ENCODE peak calls at places on chromosomes 7 and 10, in six cellular contexts. R, H, T, D, Y and B are unnamed samples.

GRCh38 chr10:93060887-93061593 is 442 bp downstream of the CYP26C1 start:
- DNase-seq in R (no peak), H (no peak), T (no peak), D (no peak), Y (no peak), B (no peak)

GRCh38 chr10:24616536-24616935 is 107.2 kb downstream of the ARHGAP21 start:
- DNase-seq in R (no peak), H (no peak), T (no peak), D (no peak), Y (no peak), B (no peak)

GRCh38 chr7:105952917-105953595 is 10.0 kb upstream of the CDHR3 start:
- DNase-seq in R (no peak), H (no peak), T (no peak), D (no peak), Y (no peak), B (no peak)

GRCh38 chr7:55252386-55252785 is 112.8 kb upstream of the LANCL2 start:
- DNase-seq in R (no peak), H (no peak), T (no peak), D (no peak), Y (no peak), B (no peak)

GRCh38 chr7:135207739-135208416 is 3.4 kb downstream of the WDR91 start:
- DNase-seq in R (no peak), H (no peak), T (no peak), D (no peak), Y (no peak), B (no peak)

GRCh38 chr7:372939-373791 is 83.2 kb downstream of the FOXL3 start:
- DNase-seq in R (no peak), H (no peak), T (no peak), D (peak; percentile 62), Y (no peak), B (peak; percentile 20)

GRCh38 chr7:30977896-30978564 is 14.3 kb downstream of the GHRHR start:
- DNase-seq in R (peak; percentile 35), H (no peak), T (peak; percentile 21), D (peak; percentile 74), Y (no peak), B (peak; percentile 51)

GRCh38 chr10:63430091-63430998 is 35.4 kb downstream of the JMJD1C start:
- DNase-seq in R (no peak), H (no peak), T (peak; percentile 77), D (no peak), Y (no peak), B (no peak)

GRCh38 chr10:89518876-89519842 is 16.2 kb downstream of the SLC16A12 start:
- DNase-seq in R (no peak), H (peak; percentile 91), T (peak; percentile 46), D (no peak), Y (peak; percentile 56), B (no peak)

GRCh38 chr7:106793015-106793651 is 71.9 kb upstream of the PIK3CG start:
- DNase-seq in R (peak; percentile 59), H (no peak), T (peak; percentile 34), D (peak; percentile 46), Y (no peak), B (no peak)

GRCh38 chr10:91185239-91185875 is 35.1 kb upstream of the PCGF5 start:
- DNase-seq in R (no peak), H (no peak), T (peak; percentile 51), D (no peak), Y (no peak), B (no peak)

GRCh38 chr10:7045891-7046599 is 364.8 kb downstream of the SFMBT2 start:
- DNase-seq in R (no peak), H (no peak), T (no peak), D (no peak), Y (no peak), B (no peak)

GRCh38 chr7:17661982-17662585 is 278.2 kb downstream of the SNX13 start:
- DNase-seq in R (no peak), H (no peak), T (peak; percentile 62), D (no peak), Y (no peak), B (no peak)

GRCh38 chr7:157586426-157586955 is 249.7 kb downstream of the DNAJB6 start:
- DNase-seq in R (no peak), H (no peak), T (no peak), D (no peak), Y (no peak), B (no peak)

GRCh38 chr7:129176853-129177369 is 11.5 kb upstream of the SMO start:
- DNase-seq in R (no peak), H (no peak), T (no peak), D (no peak), Y (no peak), B (no peak)

GRCh38 chr10:104450954-104451353 is 97.3 kb downstream of the CFAP58 start:
- DNase-seq in R (no peak), H (no peak), T (peak; percentile 87), D (no peak), Y (no peak), B (no peak)

GRCh38 chr10:35335718-35336083 is 608 bp upstream of the CCNY start:
- DNase-seq in R (no peak), H (no peak), T (no peak), D (peak; percentile 42), Y (no peak), B (no peak)

GRCh38 chr7:106775552-106775936 is 89.5 kb upstream of the PIK3CG start:
- DNase-seq in R (peak; percentile 53), H (peak; percentile 59), T (peak; percentile 77), D (no peak), Y (no peak), B (no peak)

GRCh38 chr10:131140606-131141005 is 170.9 kb downstream of the TCERG1L start:
- DNase-seq in R (no peak), H (no peak), T (no peak), D (no peak), Y (no peak), B (no peak)

GRCh38 chr10:3525832-3526449 is 259.1 kb downstream of the KLF6 start:
- DNase-seq in R (peak; percentile 39), H (peak; percentile 79), T (peak; percentile 97), D (no peak), Y (no peak), B (no peak)

GRCh38 chr10:13915710-13916109 is 328.9 kb downstream of the PRPF18 start:
- DNase-seq in R (no peak), H (no peak), T (no peak), D (peak; percentile 51), Y (no peak), B (no peak)

GRCh38 chr10:129958118-129958685 is 5.9 kb downstream of the EBF3 start:
- DNase-seq in R (no peak), H (no peak), T (peak; percentile 56), D (peak; percentile 70), Y (no peak), B (no peak)

GRCh38 chr7:50832744-50833143 is 50.0 kb upstream of the GRB10 start:
- DNase-seq in R (no peak), H (peak; percentile 26), T (peak; percentile 30), D (no peak), Y (no peak), B (no peak)

GRCh38 chr7:149804106-149804505 is 30.7 kb upstream of the ZNF467 start:
- DNase-seq in R (no peak), H (no peak), T (no peak), D (no peak), Y (no peak), B (no peak)
- TF ChIP-seq CTCF in R (no peak), H (no peak), T (no peak), D (no peak), Y (no peak), B (no peak)

DNA sequence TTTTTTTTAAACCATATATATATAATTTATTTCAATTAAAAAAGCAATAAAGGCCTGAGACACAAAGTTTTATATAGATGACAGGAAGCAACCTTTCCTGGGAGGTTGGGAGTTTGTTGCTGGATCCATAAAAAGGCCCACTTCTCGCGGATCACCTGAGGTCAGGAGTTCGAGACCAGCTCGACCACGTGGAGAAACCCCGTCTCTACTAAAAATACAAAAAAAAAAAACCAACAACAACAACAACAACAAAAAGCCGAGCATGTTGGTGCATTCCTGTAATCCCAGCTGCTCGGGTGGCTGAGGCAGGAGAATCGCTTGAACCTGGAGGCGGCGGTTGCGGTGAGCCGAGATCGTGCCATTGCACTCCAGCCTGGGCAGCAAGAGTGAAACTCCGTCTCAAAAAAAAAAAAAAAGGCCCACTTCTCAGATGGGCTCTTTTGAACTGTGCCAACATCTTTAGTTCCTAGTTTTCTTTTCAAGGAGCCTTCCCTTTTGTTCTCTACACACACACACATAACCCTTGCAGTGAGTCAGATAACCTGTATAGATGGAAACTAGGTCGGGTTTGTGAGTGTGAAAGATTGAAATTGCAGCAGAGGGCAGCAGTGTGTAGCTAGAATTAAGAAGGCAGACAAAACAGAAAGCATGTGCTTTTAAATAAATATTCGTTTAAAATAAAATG is 1.2 kb upstream of the SMNDC1 start:
- DNase-seq in R (peak; percentile 14), H (peak; percentile 54), T (peak; percentile 93), D (peak; percentile 71), Y (peak; percentile 50), B (no peak)
- TF ChIP-seq CTCF in R (peak; percentile 66), H (peak; percentile 66), T (peak; percentile 67), D (peak; percentile 68), Y (peak; percentile 36), B (peak; percentile 47)

DNA sequence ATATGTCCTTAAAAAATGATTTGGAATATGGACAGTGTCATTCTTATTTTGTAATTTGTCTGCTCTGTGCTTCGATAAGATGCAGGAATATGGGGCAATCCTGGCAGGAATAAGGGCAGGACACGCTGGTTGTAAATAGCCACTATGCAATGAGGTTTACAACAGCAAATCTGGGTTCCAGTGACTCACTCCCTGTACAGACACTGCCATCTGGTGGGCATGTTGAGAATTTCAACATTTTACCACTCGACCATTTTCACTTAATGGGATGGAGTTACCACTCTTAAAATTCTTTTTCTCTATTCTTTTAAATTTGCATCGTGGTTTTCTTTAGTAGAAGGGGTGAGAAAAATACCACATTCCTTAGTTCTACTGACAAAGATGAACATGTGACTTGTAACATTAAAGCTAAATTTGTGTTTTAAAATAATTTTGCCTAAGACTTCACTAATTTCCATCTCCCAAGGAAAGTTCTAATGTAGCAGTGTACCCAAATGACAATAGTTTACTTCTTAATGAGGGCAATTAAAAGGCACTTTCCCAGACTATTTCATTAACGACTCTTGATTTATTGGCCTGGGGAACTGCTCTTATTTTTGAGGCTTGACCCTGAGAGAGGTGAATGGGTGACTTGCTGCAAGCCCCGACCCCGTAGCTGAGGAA is 173.5 kb upstream of the IMMP2L start:
- DNase-seq in R (peak; percentile 89), H (no peak), T (peak; percentile 87), D (peak; percentile 76), Y (peak; percentile 70), B (no peak)
- TF ChIP-seq CTCF in R (peak; percentile 98), H (peak; percentile 75), T (peak; percentile 75), D (peak; percentile 95), Y (peak; percentile 76), B (peak; percentile 96)

DNA sequence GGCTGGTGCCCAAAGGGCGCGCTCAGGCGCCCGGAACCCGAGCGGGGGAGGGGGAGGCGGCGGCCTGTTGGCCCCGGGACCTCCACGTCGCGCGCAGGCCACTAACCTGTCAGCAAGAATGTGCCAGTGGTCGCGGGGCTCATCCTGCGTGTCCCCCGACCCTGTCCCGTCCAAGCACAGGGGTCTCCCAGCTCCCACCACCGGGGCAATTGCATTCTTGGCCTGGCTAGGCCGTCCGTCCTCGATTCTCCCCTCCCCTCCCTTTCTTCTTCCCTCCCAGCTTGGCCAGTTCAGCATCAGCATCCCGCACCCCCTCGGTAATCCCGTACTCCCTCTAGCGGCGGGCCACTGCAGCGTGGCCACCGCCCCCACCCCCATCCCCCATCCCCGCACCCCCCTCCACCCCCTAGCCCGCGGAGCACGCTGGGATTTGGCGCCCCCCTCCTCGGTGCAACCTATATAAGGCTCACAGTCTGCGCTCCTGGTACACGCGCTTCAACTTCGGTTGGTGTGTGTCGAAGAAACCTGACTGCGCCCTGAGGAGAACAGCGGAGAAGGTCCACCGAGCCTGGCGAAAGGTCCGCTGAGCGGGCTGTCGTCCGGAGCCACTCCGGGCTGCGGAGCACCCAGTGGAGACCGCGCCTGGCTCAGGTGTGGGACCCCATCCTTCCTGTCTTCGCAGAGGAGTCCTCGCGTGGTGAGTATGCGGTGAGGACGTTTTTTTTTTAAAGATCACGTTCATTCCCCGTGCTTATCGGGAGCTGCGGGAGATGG is at the start of gene SGCE:
- DNase-seq in R (peak; percentile 27), H (no peak), T (peak; percentile 81), D (peak; percentile 88), Y (peak; percentile 76), B (peak; percentile 69)
- TF ChIP-seq CTCF in R (no peak), H (peak; percentile 66), T (peak; percentile 69), D (peak; percentile 65), Y (peak; percentile 49), B (peak; percentile 81)